ENCODE peak calls at places on chromosomes 1 and 21, in six cellular contexts. M is T-helper 9 cell; C is activated T-cell treated with anti-CD3 and anti-CD28 coated beads, Interleukin-2, amount 50 U/mL, for 4 hours; Y is stimulated activated CD4-positive, alpha-beta T cell treated with anti-CD3 and anti-CD28 coated beads, Interleukin-1b, Interleukin-23, amount 100 ng/mL, for 48 hours; P is stimulated activated CD8-positive, alpha-beta memory T cell treated with anti-CD3 and anti-CD28 coated beads, Interleukin-7, amount 100 ng/mL, for 1 hour; X is epithelial cell of esophagus. I is an unnamed sample.

GRCh38 chr1:111516008-111516535 is 12.6 kb upstream of the ADORA3 start:
- DNase-seq in Y (peak), X (peak), P (no peak), C (peak), M (no peak), I (peak)

GRCh38 chr1:110293601-110294104 is 45.5 kb upstream of the RBM15 start:
- DNase-seq in X (no peak), Y (no peak), M (no peak), C (no peak), P (no peak), I (no peak)

GRCh38 chr1:4636186-4636585 is 18.2 kb upstream of the AJAP1 start:
- DNase-seq in C (no peak), M (no peak), Y (no peak), X (no peak), P (no peak), I (no peak)

GRCh38 chr1:115977481-115978258 is 1.4 kb downstream of the SLC22A15 start:
- DNase-seq in M (no peak), Y (no peak), X (peak), C (no peak), P (no peak), I (no peak)

GRCh38 chr1:4156241-4156640 is 256.2 kb upstream of the C1orf174 start:
- DNase-seq in C (no peak), Y (no peak), P (no peak), X (no peak), M (no peak), I (no peak)

GRCh38 chr1:235199441-235199840 is 38.4 kb upstream of the RBM34 start:
- DNase-seq in X (peak), M (no peak), P (no peak), C (no peak), Y (no peak), I (no peak)

GRCh38 chr1:245131026-245131393 is 23.8 kb upstream of the KIF26B start:
- DNase-seq in X (no peak), Y (no peak), C (no peak), M (no peak), P (no peak), I (no peak)

GRCh38 chr1:210687582-210688279 is 359.0 kb downstream of the HHAT start:
- DNase-seq in Y (no peak), X (no peak), C (no peak), P (no peak), M (no peak), I (no peak)

GRCh38 chr1:96524100-96524499 is 197.5 kb upstream of the PTBP2 start:
- DNase-seq in Y (no peak), M (no peak), P (no peak), X (no peak), C (no peak), I (no peak)

GRCh38 chr1:235831148-235831547 is 35.6 kb downstream of the LYST start:
- DNase-seq in P (no peak), X (peak), Y (peak), M (no peak), C (no peak), I (no peak)

GRCh38 chr1:200971955-200972711 is 51.4 kb downstream of the KIF21B start:
- DNase-seq in P (peak), Y (peak), X (peak), C (peak), M (peak), I (peak)

GRCh38 chr21:38181101-38181500 is 75.7 kb upstream of the KCNJ15 start:
- DNase-seq in X (peak), Y (no peak), C (no peak), M (no peak), P (no peak), I (no peak)

GRCh38 chr1:235972316-235973090 is 92.4 kb downstream of the NID1 start:
- DNase-seq in P (no peak), X (peak), C (no peak), M (no peak), Y (no peak), I (no peak)

GRCh38 chr21:45502006-45502345 is 40.3 kb downstream of the SLC19A1 start:
- DNase-seq in Y (no peak), C (no peak), P (no peak), M (no peak), X (no peak), I (no peak)

GRCh38 chr1:1084372-1085170 is 10.5 kb upstream of the RNF223 start:
- DNase-seq in C (peak), P (no peak), Y (no peak), X (no peak), M (no peak), I (no peak)